ENCODE peak calls at places on chromosomes 7 and 10, in four cellular contexts. S is endothelial cell of umbilical vein, G is body of pancreas, R is fibroblast of mammary gland. K is an unnamed sample.

GRCh38 chr7:33062023-33062781 is at the start of gene NT5C3A:
- DNase-seq in S (peak; percentile 48), G (peak; percentile 57), R (peak; percentile 31), K (peak; percentile 35)

GRCh38 chr10:60149003-60149402 is 240.7 kb downstream of the ANK3 start:
- DNase-seq in S (no peak), G (no peak), R (peak; percentile 57), K (no peak)

GRCh38 chr10:88062798-88063472 is 199.5 kb downstream of the PTEN start:
- DNase-seq in S (peak; percentile 69), G (no peak), R (peak; percentile 21), K (peak; percentile 54)

GRCh38 chr7:107387077-107387476 is 82.8 kb upstream of the GPR22 start:
- DNase-seq in S (peak; percentile 78), G (no peak), R (peak; percentile 25), K (peak; percentile 58)

GRCh38 chr7:5596046-5596895 is 172.6 kb upstream of the TNRC18 start:
- DNase-seq in S (peak; percentile 88), G (peak; percentile 34), R (peak; percentile 95), K (peak; percentile 94)

GRCh38 chr10:132139526-132139925 is 47.2 kb upstream of the DPYSL4 start:
- DNase-seq in S (no peak), G (no peak), R (no peak), K (no peak)

GRCh38 chr7:123499211-123499968 is 35.0 kb downstream of the IQUB start:
- DNase-seq in S (no peak), G (no peak), R (no peak), K (peak; percentile 23)

GRCh38 chr7:80078159-80078731 is 56.4 kb upstream of the GNAI1 start:
- DNase-seq in S (peak; percentile 48), G (no peak), R (peak; percentile 66), K (no peak)

GRCh38 chr10:12960431-12960898 is 41.0 kb downstream of the CCDC3 start:
- DNase-seq in S (no peak), G (peak; percentile 22), R (no peak), K (peak; percentile 20)
- H3K4me3 ChIP-seq in S (no peak overlapping the region), G (no peak overlapping the region), R (no peak overlapping the region), K (no peak overlapping the region)

GRCh38 chr7:47170516-47170915 is 411.4 kb downstream of the TNS3 start:
- DNase-seq in S (no peak), G (no peak), R (no peak), K (peak; percentile 22)
- TF ChIP-seq CTCF in S (no peak), G (no peak), R (peak; percentile 45), K (peak; percentile 36)

DNA sequence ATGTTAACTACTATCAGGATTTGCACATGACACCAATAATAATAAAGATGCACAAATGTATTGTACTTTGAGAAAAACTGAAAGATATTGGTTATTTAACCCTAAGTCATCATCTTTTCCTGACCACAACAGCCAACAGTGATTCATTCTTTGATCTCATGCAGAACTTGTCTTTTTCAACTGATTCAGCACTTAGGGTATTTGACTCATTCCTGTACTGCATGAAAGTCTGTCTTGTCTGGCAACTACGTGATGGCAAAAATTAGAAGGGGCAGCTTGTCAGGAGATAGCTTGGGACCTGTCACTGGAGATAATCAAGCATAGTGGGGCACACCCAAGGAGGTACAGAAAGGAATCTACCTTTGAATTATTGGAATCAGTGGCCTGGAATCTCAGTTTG is 77.8 kb upstream of the LRRC17 start:
- DNase-seq in S (peak; percentile 73), G (no peak), R (peak; percentile 94), K (peak; percentile 52)
- H3K4me3 ChIP-seq in S (no peak overlapping the region), G (no peak overlapping the region), R (no peak overlapping the region), K (no peak overlapping the region)

DNA sequence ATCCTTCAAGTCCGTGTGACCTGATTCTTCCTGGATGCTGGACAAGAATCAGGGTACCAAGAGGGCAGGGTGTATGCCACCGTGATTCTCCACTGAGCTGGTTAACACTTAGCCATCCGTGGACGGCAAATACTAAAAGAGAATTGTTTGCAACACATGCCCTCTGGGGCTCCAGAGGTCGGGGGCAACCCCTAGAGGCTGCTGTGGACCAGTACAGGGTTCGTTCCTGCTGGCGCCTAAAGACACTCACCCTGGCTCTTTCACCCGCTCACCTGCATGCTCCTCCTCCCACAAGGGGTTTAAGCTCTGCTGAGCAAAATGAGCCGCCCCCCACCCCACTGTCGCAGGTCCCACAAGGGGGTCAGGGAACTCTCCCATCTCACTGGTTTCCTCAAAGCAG is 148.7 kb upstream of the ITGB1 start:
- DNase-seq in S (no peak), G (no peak), R (no peak), K (no peak)
- TF ChIP-seq CTCF in S (no peak), G (no peak), R (no peak), K (no peak)

DNA sequence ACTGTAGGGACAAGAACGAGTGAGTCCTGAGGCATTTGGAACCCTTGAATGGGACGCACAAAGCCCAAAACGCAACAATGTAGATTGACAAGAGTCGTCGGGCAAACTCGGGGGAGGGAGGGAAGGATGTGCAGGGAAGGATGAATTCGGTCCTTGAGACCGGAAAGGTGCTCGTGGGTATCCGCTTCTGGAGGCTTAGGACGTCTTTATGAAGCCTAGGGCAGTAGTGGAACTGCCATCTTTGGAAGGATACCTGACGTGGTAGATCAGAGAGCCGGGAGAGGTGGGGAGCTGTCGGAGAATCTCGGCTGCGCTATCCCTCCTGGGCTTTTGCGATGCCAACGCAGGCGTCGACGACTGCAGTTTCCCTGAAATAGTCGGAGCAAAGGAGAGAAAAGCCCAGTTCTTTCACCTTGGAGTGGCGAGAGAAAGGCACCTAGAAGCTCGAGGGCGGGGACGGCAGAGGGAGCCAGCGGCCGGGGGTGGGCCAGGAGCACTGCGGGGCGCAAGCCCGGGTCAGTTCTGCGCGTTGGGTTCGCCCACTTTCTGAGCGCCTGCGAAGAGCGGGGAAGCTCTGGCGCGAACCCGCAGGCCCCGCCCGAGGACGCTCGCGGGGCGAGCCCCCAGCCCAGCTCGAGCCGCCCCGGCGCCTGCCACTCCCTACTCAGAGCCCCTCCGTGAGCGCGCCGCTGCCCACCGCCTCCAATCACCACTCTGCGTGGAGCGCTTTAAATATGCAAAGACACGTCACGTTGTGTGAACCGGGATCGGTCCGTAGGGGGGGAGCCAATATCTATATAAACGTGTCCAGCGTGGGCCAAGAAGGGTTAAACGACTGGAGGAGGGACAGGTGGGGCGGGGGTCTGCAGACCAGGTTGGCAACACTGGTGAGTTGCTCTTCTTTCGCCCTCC is at the start of gene CYP26C1:
- DNase-seq in S (no peak), G (no peak), R (no peak), K (no peak)
- H3K4me3 ChIP-seq in S (no peak within 1 kb of the TSS), G (no peak within 1 kb of the TSS), R (no peak within 1 kb of the TSS), K (no peak within 1 kb of the TSS)

DNA sequence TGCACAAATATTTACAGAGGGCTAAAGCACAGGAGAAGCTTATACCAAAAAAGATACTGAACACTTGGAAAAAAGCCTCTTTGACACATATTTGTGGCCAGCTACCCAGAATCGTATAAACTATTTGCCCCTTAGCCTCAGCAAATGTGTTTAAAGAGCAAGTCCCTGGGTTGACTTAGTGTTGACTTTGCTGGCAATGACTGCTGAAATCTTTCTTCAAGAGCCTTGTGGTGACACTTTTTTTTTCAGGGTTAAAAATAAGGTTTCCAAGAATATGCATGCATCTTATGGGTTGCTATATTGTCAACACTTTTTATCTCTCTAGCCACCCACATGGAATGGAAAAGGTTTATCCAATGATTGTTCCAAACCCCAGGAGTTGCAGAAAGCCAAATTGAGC is 14.9 kb upstream of the PLEKHS1 start:
- DNase-seq in S (no peak), G (no peak), R (no peak), K (no peak)
- TF ChIP-seq CTCF in S (no peak), G (no peak), R (no peak), K (no peak)

DNA sequence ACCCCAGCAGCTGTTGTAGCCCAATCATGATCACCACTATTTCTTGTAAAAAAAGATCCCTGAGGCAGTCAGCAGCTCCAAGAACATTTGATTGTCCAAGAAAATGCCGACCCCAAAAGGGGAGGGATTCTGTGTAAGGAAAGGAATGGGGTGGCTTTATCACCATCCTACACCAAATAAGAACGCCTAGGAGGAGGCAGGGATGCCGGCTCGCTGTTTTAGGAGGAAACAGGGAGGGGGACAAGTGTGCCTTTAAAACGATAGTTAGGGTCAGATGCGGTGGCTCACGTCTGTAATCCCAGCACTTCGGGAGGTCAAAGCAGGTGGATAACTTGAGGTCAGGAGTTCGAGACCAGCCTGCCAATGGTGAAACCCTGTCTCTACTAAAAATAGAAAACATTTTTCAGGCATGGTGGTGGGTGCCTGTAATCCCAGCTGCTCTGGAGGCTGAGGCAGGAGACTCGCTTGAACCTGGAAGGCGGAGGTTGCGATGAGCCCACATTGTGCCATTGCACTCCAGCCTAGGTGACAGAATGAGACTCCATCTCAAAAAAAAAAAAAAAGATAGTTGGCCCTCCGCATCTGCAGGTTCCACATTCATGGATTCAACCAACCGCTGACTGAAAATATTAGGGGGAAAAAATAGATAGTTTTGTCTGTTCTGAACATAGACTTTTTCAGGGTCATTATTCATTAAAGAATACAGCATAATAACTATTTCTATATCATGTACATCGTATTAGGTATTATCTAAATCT is 63.6 kb downstream of the PDIA4 start:
- DNase-seq in S (peak; percentile 14), G (no peak), R (peak; percentile 6), K (no peak)
- H3K4me3 ChIP-seq in S (no peak overlapping the region), G (no peak overlapping the region), R (peak overlapping the region; percentile 70), K (no peak overlapping the region)

GRCh38 chr10:57785068-57785467 is 482.6 kb downstream of the IPMK start:
- DNase-seq in S (no peak), G (no peak), R (no peak), K (no peak)
- TF ChIP-seq CTCF in S (no peak), G (no peak), R (no peak), K (no peak)